ENCODE peak calls at places on chromosomes 16 and 17, in eight cellular contexts. V is EL; O is DMS153; M is stimulated activated naive CD4-positive, alpha-beta T cell; Q is RPMI7951; T is neural progenitor cell; W is heart right ventricle; J is left ventricle myocardium inferior. E is an unnamed sample.

GRCh38 chr17:3867106-3867505 is 21.1 kb upstream of the NCBP3 start:
- DNase-seq in V (no peak), O (no peak), M (no peak), Q (no peak), T (no peak), W (no peak), J (no peak), E (no peak)

GRCh38 chr17:7478276-7479138 is 924 bp downstream of the ZBTB4 start:
- DNase-seq in V (peak; percentile 50), O (no peak), M (peak; percentile 66), Q (peak; percentile 40), T (peak; percentile 58), W (peak; percentile 57), J (peak; percentile 61), E (peak; percentile 46)

GRCh38 chr16:1037934-1038257 is 34.7 kb upstream of the SSTR5 start:
- DNase-seq in V (no peak), O (no peak), M (no peak), Q (no peak), T (no peak), W (no peak), J (no peak), E (no peak)

GRCh38 chr16:65600629-65601028 is 478.8 kb upstream of the CDH11 start:
- DNase-seq in V (peak; percentile 23), O (no peak), M (no peak), Q (peak; percentile 37), T (peak; percentile 9), W (no peak), J (no peak), E (no peak)

GRCh38 chr16:54503436-54503835 is 216.8 kb upstream of the IRX3 start:
- DNase-seq in V (no peak), O (no peak), M (no peak), Q (no peak), T (no peak), W (no peak), J (no peak), E (no peak)

GRCh38 chr17:2972749-2973148 is 90.7 kb downstream of the OR1D5 start:
- DNase-seq in V (no peak), O (no peak), M (no peak), Q (no peak), T (no peak), W (no peak), J (no peak), E (no peak)

GRCh38 chr17:47085736-47086135 is 103.4 kb downstream of the CDC27 start:
- DNase-seq in V (no peak), O (no peak), M (no peak), Q (no peak), T (no peak), W (no peak), J (no peak), E (no peak)

GRCh38 chr16:67773099-67773498 is 33.3 kb downstream of the RANBP10 start:
- DNase-seq in V (no peak), O (no peak), M (no peak), Q (no peak), T (no peak), W (peak; percentile 62), J (peak; percentile 23), E (no peak)

GRCh38 chr16:1772908-1773702 is at the start of gene MRPS34:
- DNase-seq in V (peak; percentile 84), O (peak; percentile 68), M (peak; percentile 42), Q (peak; percentile 78), T (peak; percentile 97), W (peak; percentile 79), J (peak; percentile 86), E (peak; percentile 81)